ENCODE peak calls at places on chromosome 12, in five cellular contexts. G, C, J, Q and M are unnamed samples.

GRCh38 chr12:108418162-108418561 is 79.1 kb upstream of the CMKLR1 start:
- DNase-seq in C (no peak), Q (no peak), J (no peak), G (no peak), M (no peak)

GRCh38 chr12:110600254-110600653 is 13.7 kb upstream of the TCTN1 start:
- DNase-seq in J (no peak), C (no peak), Q (no peak), G (no peak), M (peak; percentile 32)

GRCh38 chr12:86666311-86666710 is 410.1 kb upstream of the MGAT4C start:
- DNase-seq in J (no peak), G (no peak), C (no peak), Q (no peak), M (no peak)

GRCh38 chr12:103799504-103800251 is 41.4 kb downstream of the NT5DC3 start:
- DNase-seq in Q (no peak), J (peak; percentile 62), G (no peak), C (no peak), M (no peak)

GRCh38 chr12:123024819-123025391 is 44.4 kb downstream of the ARL6IP4 start:
- DNase-seq in Q (no peak), J (no peak), G (peak; percentile 32), C (no peak), M (no peak)

GRCh38 chr12:1616233-1617066 is 12.6 kb upstream of the WNT5B start:
- DNase-seq in C (no peak), Q (no peak), G (no peak), J (no peak), M (no peak)

GRCh38 chr12:111443586-111443985 is 37.9 kb downstream of the SH2B3 start:
- DNase-seq in C (no peak), J (no peak), Q (no peak), G (peak; percentile 74), M (no peak)

GRCh38 chr12:127149226-127149964 is 1117.6 kb upstream of the TMEM132C start:
- DNase-seq in J (no peak), G (no peak), C (no peak), Q (no peak), M (no peak)

GRCh38 chr12:92557422-92557724 is 145.4 kb upstream of the PLEKHG7 start:
- DNase-seq in C (peak; percentile 68), G (no peak), Q (no peak), J (no peak), M (no peak)

GRCh38 chr12:109494348-109494881 is 17.0 kb downstream of the UBE3B start:
- DNase-seq in Q (no peak), J (peak; percentile 26), G (no peak), C (no peak), M (no peak)

GRCh38 chr12:69027411-69027811 is 94.4 kb upstream of the CPM start:
- DNase-seq in C (no peak), J (no peak), G (no peak), Q (no peak), M (no peak)

GRCh38 chr12:34306133-34306830 is 284.0 kb downstream of the ALG10 start:
- DNase-seq in G (no peak), C (no peak), Q (no peak), J (no peak), M (no peak)

GRCh38 chr12:13205809-13206559 is 9.5 kb downstream of the EMP1 start:
- DNase-seq in C (no peak), Q (no peak), G (peak; percentile 44), J (peak; percentile 66), M (no peak)

GRCh38 chr12:57765003-57765697 is 1.7 kb downstream of the CYP27B1 start:
- DNase-seq in C (no peak), J (peak; percentile 68), Q (no peak), G (peak; percentile 68), M (no peak)

GRCh38 chr12:105775351-105775750 is 363.4 kb downstream of the NUAK1 start:
- DNase-seq in Q (no peak), J (no peak), G (no peak), C (no peak), M (no peak)

GRCh38 chr12:132416121-132416673 is 73.8 kb upstream of the FBRSL1 start:
- DNase-seq in C (no peak), G (no peak), J (no peak), Q (no peak), M (no peak)

GRCh38 chr12:66467932-66468331 is 165.6 kb downstream of the HELB start:
- DNase-seq in Q (no peak), J (no peak), G (no peak), C (no peak), M (no peak)

GRCh38 chr12:1360812-1361211 is 233.6 kb downstream of the FBXL14 start:
- DNase-seq in Q (no peak), J (no peak), G (no peak), C (no peak), M (no peak)

GRCh38 chr12:89228466-89228865 is 123.8 kb downstream of the DUSP6 start:
- DNase-seq in C (no peak), G (no peak), J (no peak), Q (no peak), M (no peak)

GRCh38 chr12:72444566-72444965 is 172.4 kb downstream of the TRHDE start:
- DNase-seq in Q (no peak), G (no peak), C (no peak), J (no peak), M (no peak)

GRCh38 chr12:91332305-91332704 is 149.7 kb upstream of the DCN start:
- DNase-seq in Q (no peak), C (no peak), G (no peak), J (no peak), M (peak; percentile 34)

GRCh38 chr12:92136883-92137582 is 8.6 kb downstream of the BTG1 start:
- DNase-seq in Q (no peak), G (no peak), C (no peak), J (peak; percentile 32), M (no peak)

GRCh38 chr12:27952510-27952909 is 20.0 kb downstream of the PTHLH start:
- DNase-seq in G (no peak), Q (no peak), J (no peak), C (no peak), M (no peak)

GRCh38 chr12:29228474-29229157 is 79.5 kb downstream of the FAR2 start:
- DNase-seq in G (no peak), J (no peak), C (no peak), Q (no peak), M (no peak)

GRCh38 chr12:107138990-107139389 is 45.6 kb upstream of the CRY1 start:
- DNase-seq in Q (no peak), J (no peak), G (no peak), C (no peak), M (peak; percentile 55)

GRCh38 chr12:62933220-62933870 is 1.6 kb downstream of the PPM1H start:
- DNase-seq in C (peak; percentile 33), J (peak; percentile 74), G (no peak), Q (no peak), M (peak; percentile 47)

GRCh38 chr12:111444706-111445310 is 39.1 kb downstream of the SH2B3 start:
- DNase-seq in C (peak; percentile 72), J (no peak), Q (no peak), G (peak; percentile 91), M (no peak)

GRCh38 chr12:132132609-132133430 is 11.3 kb downstream of the DDX51 start:
- DNase-seq in G (no peak), J (no peak), Q (no peak), C (no peak), M (no peak)

GRCh38 chr12:56160160-56160763 is 2.1 kb downstream of the MYL6 start:
- DNase-seq in C (no peak), Q (no peak), G (peak; percentile 57), J (no peak), M (no peak)

GRCh38 chr12:108448246-108448645 is 66.8 kb upstream of the FICD start:
- DNase-seq in G (no peak), Q (no peak), J (no peak), C (no peak), M (no peak)

GRCh38 chr12:51351913-51352532 is 5.5 kb upstream of the CELA1 start:
- DNase-seq in G (peak; percentile 33), J (peak; percentile 62), C (peak; percentile 75), Q (no peak), M (peak; percentile 42)

GRCh38 chr12:49907352-49907751 is 3.7 kb upstream of the FAIM2 start:
- DNase-seq in G (no peak), J (no peak), C (no peak), Q (no peak), M (no peak)